ENCODE peak calls at places on chromosomes 1 and 21, in seven cellular contexts. K is WTC11, U is epithelial cell of esophagus, L is AG09309, V is neural crest cell, E is bronchial epithelial cell, D is PC-3. B is an unnamed sample.

GRCh38 chr1:5879421-5879820 is 112.8 kb downstream of the NPHP4 start:
- DNase-seq in E (no peak), D (no peak), U (no peak), L (no peak), V (no peak), K (no peak), B (no peak)

GRCh38 chr1:101088431-101088830 is 62.8 kb upstream of the DPH5 start:
- DNase-seq in K (no peak), U (no peak), V (no peak), L (no peak), E (no peak), D (no peak), B (no peak)

GRCh38 chr1:58620926-58621325 is 43.9 kb upstream of the TACSTD2 start:
- DNase-seq in D (peak), E (peak), V (no peak), L (no peak), K (no peak), U (peak), B (no peak)

GRCh38 chr21:31731112-31731801 is 661 bp downstream of the SCAF4 start:
- DNase-seq in L (no peak), U (no peak), V (peak), K (peak), D (no peak), E (no peak), B (no peak)

GRCh38 chr1:42456754-42457089 is 379 bp downstream of the PPCS start:
- DNase-seq in V (peak), K (no peak), L (no peak), U (peak), E (peak), D (peak), B (peak)

GRCh38 chr1:225848044-225848955 is 33.9 kb downstream of the TMEM63A start:
- DNase-seq in U (no peak), L (no peak), V (no peak), D (no peak), E (no peak), K (no peak), B (no peak)

GRCh38 chr1:225809842-225810578 is at the start of gene EPHX1:
- DNase-seq in V (peak), E (peak), D (peak), U (peak), K (peak), L (peak), B (peak)

GRCh38 chr1:160131803-160132565 is 16.4 kb downstream of the ATP1A2 start:
- DNase-seq in K (no peak), E (no peak), U (no peak), D (no peak), V (no peak), L (no peak), B (no peak)

GRCh38 chr1:207030522-207031009 is 2.0 kb downstream of the C1orf116 start:
- DNase-seq in U (peak), V (no peak), D (peak), K (no peak), L (no peak), E (peak), B (peak)

GRCh38 chr1:43454270-43455011 is 710 bp upstream of the HYI start:
- DNase-seq in V (peak), L (peak), K (peak), D (peak), U (peak), E (peak), B (peak)

GRCh38 chr1:55636691-55637090 is 421.5 kb upstream of the USP24 start:
- DNase-seq in L (no peak), K (no peak), E (peak), U (no peak), V (no peak), D (peak), B (no peak)

GRCh38 chr1:238232036-238232744 is 341.5 kb upstream of the ZP4 start:
- DNase-seq in E (no peak), L (no peak), D (no peak), V (no peak), U (no peak), K (no peak), B (no peak)

GRCh38 chr1:203129501-203130231 is 2.1 kb downstream of the ADORA1 start:
- DNase-seq in V (no peak), L (no peak), D (no peak), U (no peak), K (no peak), E (no peak), B (peak)

GRCh38 chr1:184889902-184890301 is 84.4 kb downstream of the NIBAN1 start:
- DNase-seq in L (no peak), E (no peak), V (no peak), U (no peak), K (no peak), D (no peak), B (no peak)

GRCh38 chr21:35053356-35054096 is 4.4 kb upstream of the RUNX1 start:
- DNase-seq in V (peak), U (no peak), E (no peak), D (no peak), K (no peak), L (no peak), B (no peak)

GRCh38 chr1:44038876-44039657 is 7.8 kb upstream of the SLC6A9 start:
- DNase-seq in K (no peak), U (no peak), D (peak), V (no peak), L (no peak), E (peak), B (no peak)

GRCh38 chr21:45406801-45407628 is 2.0 kb downstream of the COL18A1 start:
- DNase-seq in K (peak), V (no peak), L (no peak), E (no peak), U (no peak), D (no peak), B (no peak)

GRCh38 chr1:4585705-4586104 is 68.7 kb upstream of the AJAP1 start:
- DNase-seq in U (no peak), V (no peak), E (no peak), D (no peak), L (no peak), K (no peak), B (no peak)

GRCh38 chr1:242535986-242536385 is 11.5 kb upstream of the PLD5 start:
- DNase-seq in L (no peak), U (peak), E (no peak), V (no peak), K (no peak), D (no peak), B (no peak)

GRCh38 chr1:229664133-229664689 is 38.2 kb downstream of the URB2 start:
- DNase-seq in E (peak), V (no peak), L (no peak), K (no peak), U (peak), D (no peak), B (peak)

GRCh38 chr1:154736840-154737239 is 128.9 kb upstream of the ADAR start:
- DNase-seq in K (no peak), V (no peak), U (peak), D (peak), L (peak), E (peak), B (peak)

GRCh38 chr1:197441990-197442389 is 173.9 kb downstream of the CRB1 start:
- DNase-seq in L (no peak), D (no peak), E (peak), K (no peak), V (no peak), U (peak), B (peak)

GRCh38 chr1:145979746-145980435 is 15.4 kb downstream of the POLR3GL start:
- DNase-seq in V (no peak), D (no peak), U (peak), K (no peak), E (no peak), L (no peak), B (peak)

GRCh38 chr1:172533511-172534116 is 664 bp downstream of the SUCO start:
- DNase-seq in K (no peak), V (peak), L (peak), U (peak), E (peak), D (peak), B (peak)
- TF ChIP-seq CTCF in K (no peak), V (no peak), L (no peak), U (no peak), E (no peak), D (no peak), B (no peak)

GRCh38 chr21:25836396-25836795 is 101.6 kb downstream of the GABPA start:
- DNase-seq in U (peak), E (no peak), V (no peak), K (no peak), L (no peak), D (no peak), B (peak)
- TF ChIP-seq CTCF in U (no peak), E (no peak), V (no peak), K (no peak), L (no peak), D (no peak), B (no peak)

GRCh38 chr1:13224480-13225060 is 1.4 kb downstream of the PRAMEF18 start:
- DNase-seq in U (no peak), E (no peak), V (no peak), K (no peak), L (no peak), D (no peak), B (no peak)

DNA sequence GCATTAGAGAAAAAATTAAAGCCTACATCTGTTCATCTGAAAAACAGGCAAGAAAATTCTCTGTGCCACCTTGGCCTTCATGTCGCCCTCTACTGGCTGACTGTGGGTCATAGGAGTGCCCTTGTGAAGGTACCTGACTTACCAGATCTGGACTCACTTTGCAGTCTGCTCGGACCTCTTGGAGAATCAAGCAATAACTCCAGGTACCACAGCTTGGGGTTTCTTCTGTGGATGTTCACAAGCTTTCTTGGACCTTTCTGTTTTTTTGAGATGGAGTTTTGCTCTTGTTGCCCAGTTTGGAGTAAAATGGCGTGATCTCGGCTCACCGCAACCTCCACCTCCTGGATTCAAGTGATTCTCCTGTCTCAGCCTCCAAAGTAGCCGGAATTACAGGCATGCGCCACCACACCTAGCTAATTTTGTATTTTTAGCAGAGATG is 2.4 kb upstream of the PRAMEF18 start:
- DNase-seq in V (no peak), E (no peak), L (no peak), K (peak), U (no peak), D (peak), B (peak)
- TF ChIP-seq CTCF in V (no peak), E (no peak), L (no peak), K (no peak), U (no peak), D (peak), B (peak)

DNA sequence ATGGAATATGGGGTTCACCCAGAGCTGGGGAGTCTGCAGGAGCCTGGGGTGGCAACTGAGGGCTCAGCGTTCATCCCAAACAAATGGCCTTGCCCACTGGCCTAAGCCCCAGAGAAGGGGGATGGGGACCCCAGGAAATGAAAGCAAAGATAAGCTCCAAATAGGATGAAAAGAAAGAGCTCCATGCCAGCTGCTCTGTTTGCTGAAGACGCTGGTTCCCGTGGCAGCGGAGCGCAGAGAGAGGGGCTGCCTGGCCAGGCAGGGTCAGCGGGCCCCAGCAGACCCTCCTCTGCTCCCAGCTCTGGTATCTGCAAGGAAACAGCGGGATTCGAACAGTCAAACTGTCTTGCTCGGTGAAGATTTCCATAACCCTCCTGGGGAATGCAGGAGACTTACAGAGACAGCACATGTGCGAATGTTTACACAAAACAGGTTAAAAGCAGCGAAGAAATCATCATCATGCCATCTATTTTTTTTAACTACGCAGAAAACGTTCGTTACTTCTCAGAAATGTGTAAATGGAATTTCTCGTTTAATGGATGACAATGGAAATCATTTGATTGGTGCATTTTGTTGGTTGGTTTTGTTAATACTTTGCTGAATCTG is 94.4 kb downstream of the PDE9A start:
- DNase-seq in K (no peak), U (no peak), E (no peak), V (no peak), D (no peak), L (no peak), B (no peak)
- TF ChIP-seq CTCF in K (no peak), U (no peak), E (no peak), V (no peak), D (no peak), L (no peak), B (no peak)

DNA sequence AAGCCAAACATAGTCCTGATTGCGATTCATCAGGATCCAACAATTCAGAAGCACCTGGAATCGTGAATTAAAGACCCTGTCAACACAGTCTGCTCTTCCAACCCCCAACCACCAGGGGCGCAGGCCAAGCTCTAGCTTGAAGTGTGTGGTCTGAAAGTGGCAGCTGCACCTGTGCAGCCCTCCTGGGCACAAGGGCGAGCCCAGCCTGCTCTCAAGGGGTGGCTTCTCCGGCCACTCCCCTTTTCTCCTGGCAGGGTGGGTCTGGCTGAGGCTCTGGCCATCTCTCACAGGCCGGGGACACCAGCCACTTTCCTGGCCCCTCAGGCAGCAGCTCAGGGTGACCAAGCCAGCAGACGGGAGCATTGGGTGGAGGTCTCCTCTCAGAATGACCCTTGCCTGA is 62.3 kb downstream of the SLC66A1 start:
- DNase-seq in U (no peak), V (peak), K (peak), E (no peak), L (no peak), D (no peak), B (no peak)
- TF ChIP-seq CTCF in U (peak), V (peak), K (peak), E (peak), L (peak), D (peak), B (no peak)

DNA sequence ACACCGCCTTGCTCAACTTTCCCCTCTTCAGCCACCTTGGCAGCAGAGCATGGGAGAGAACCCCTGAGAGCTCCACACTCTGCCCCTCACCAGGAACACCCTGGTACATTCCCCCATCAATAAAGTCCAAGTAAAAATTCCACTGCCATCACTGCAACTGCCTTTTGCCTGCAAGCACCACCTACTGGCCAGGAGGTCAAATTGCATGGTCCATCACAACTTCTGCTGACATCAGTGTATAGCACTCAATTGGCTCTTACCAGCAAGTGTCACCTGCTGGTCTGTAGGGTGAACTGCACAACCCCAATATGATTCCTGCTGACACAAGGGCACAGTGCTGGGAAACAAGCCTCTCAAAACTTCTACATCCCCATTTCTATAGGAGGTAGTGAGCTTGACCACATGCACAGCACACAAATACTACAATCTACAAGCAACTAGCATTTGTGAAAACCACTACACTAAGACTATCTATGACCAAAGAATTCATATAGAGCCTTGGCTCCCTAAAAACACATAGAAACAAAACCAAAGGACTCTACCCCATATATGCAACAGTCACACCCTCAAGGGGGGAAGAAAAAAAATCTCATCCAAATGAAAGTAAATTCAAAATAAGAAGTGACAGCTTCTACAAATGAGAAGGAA is 69.2 kb downstream of the FASLG start:
- DNase-seq in K (peak), U (peak), V (no peak), L (no peak), D (peak), E (peak), B (peak)
- TF ChIP-seq CTCF in K (peak), U (peak), V (peak), L (peak), D (peak), E (peak), B (peak)

GRCh38 chr1:89822109-89822962 is 1.5 kb downstream of the LRRC8D start:
- DNase-seq in E (no peak), V (no peak), K (peak), D (no peak), U (no peak), L (no peak), B (no peak)

GRCh38 chr1:89823679-89824292 is 3.0 kb downstream of the LRRC8D start:
- DNase-seq in L (no peak), D (no peak), E (no peak), U (no peak), V (no peak), K (no peak), B (no peak)

GRCh38 chr1:89820423-89821321 is at the start of gene LRRC8D:
- DNase-seq in E (peak), L (no peak), V (peak), D (peak), U (peak), K (peak), B (peak)

GRCh38 chr1:89822999-89823628 is 2.3 kb downstream of the LRRC8D start:
- DNase-seq in L (no peak), E (peak), K (no peak), U (peak), V (no peak), D (no peak), B (peak)

GRCh38 chr1:89821322-89822108 is 683 bp downstream of the LRRC8D start:
- DNase-seq in V (peak), E (no peak), U (peak), D (peak), L (no peak), K (peak), B (peak)
- TF ChIP-seq CTCF in V (peak), E (peak), U (no peak), D (no peak), L (no peak), K (no peak), B (no peak)

B was measured in MCF 10A.